ENCODE peak calls at places on chromosomes 13 and 19, in six cellular contexts. R, Y, A, P, Q and J are unnamed samples.

GRCh38 chr19:44807162-44807561 is 1.7 kb upstream of the BCAM start:
- DNase-seq in R (no peak), Y (no peak), A (no peak), P (no peak), Q (no peak), J (no peak)

GRCh38 chr13:46389985-46390384 is 2.9 kb upstream of the RUBCNL start:
- DNase-seq in R (no peak), Y (no peak), A (peak), P (peak), Q (peak), J (peak)

GRCh38 chr13:79475569-79475968 is 5.4 kb upstream of the NDFIP2 start:
- DNase-seq in R (no peak), Y (no peak), A (no peak), P (no peak), Q (no peak), J (no peak)

GRCh38 chr19:35211545-35212230 is 16.9 kb downstream of the FAM187B start:
- DNase-seq in R (no peak), Y (no peak), A (no peak), P (peak), Q (peak), J (no peak)

GRCh38 chr13:92044351-92044750 is 645.9 kb downstream of the GPC5 start:
- DNase-seq in R (no peak), Y (no peak), A (no peak), P (no peak), Q (no peak), J (no peak)

GRCh38 chr19:29587518-29587986 is 18.5 kb upstream of the POP4 start:
- DNase-seq in R (no peak), Y (no peak), A (no peak), P (no peak), Q (no peak), J (no peak)

GRCh38 chr13:99404005-99404755 is 97.0 kb upstream of the GPR183 start:
- DNase-seq in R (no peak), Y (no peak), A (no peak), P (no peak), Q (no peak), J (no peak)

GRCh38 chr13:20801704-20802103 is 27.9 kb upstream of the EEF1AKMT1 start:
- DNase-seq in R (no peak), Y (no peak), A (no peak), P (no peak), Q (no peak), J (no peak)

GRCh38 chr19:19748249-19748938 is 15.5 kb upstream of the ZNF14 start:
- DNase-seq in R (no peak), Y (no peak), A (no peak), P (no peak), Q (no peak), J (no peak)

GRCh38 chr13:51797664-51798488 is 6.1 kb downstream of the DHRS12 start:
- DNase-seq in R (no peak), Y (peak), A (peak), P (no peak), Q (peak), J (no peak)

GRCh38 chr13:47110833-47111240 is 214.0 kb upstream of the HTR2A start:
- DNase-seq in R (no peak), Y (no peak), A (no peak), P (no peak), Q (no peak), J (no peak)

GRCh38 chr13:45448965-45449559 is 15.7 kb upstream of the COG3 start:
- DNase-seq in R (no peak), Y (no peak), A (no peak), P (no peak), Q (no peak), J (no peak)

GRCh38 chr13:37648604-37649003 is 50.0 kb upstream of the POSTN start:
- DNase-seq in R (no peak), Y (no peak), A (peak), P (no peak), Q (no peak), J (no peak)

GRCh38 chr13:51136276-51136980 is 25.4 kb upstream of the C13orf42 start:
- DNase-seq in R (no peak), Y (no peak), A (no peak), P (no peak), Q (no peak), J (no peak)

GRCh38 chr19:47720669-47721068 is 7.4 kb downstream of the EHD2 start:
- DNase-seq in R (no peak), Y (no peak), A (no peak), P (no peak), Q (no peak), J (no peak)

GRCh38 chr19:290539-291521 is at the start of gene PLPP2:
- DNase-seq in R (no peak), Y (no peak), A (peak), P (peak), Q (no peak), J (no peak)

GRCh38 chr19:57817976-57818375 is 3.3 kb upstream of the ZNF552 start:
- DNase-seq in R (no peak), Y (no peak), A (no peak), P (no peak), Q (no peak), J (no peak)

GRCh38 chr19:33132425-33132824 is 511 bp downstream of the WDR88 start:
- DNase-seq in R (no peak), Y (no peak), A (no peak), P (no peak), Q (no peak), J (no peak)
- TF ChIP-seq CTCF in R (no peak), Y (no peak), A (peak), P (no peak), Q (no peak), J (peak)

DNA sequence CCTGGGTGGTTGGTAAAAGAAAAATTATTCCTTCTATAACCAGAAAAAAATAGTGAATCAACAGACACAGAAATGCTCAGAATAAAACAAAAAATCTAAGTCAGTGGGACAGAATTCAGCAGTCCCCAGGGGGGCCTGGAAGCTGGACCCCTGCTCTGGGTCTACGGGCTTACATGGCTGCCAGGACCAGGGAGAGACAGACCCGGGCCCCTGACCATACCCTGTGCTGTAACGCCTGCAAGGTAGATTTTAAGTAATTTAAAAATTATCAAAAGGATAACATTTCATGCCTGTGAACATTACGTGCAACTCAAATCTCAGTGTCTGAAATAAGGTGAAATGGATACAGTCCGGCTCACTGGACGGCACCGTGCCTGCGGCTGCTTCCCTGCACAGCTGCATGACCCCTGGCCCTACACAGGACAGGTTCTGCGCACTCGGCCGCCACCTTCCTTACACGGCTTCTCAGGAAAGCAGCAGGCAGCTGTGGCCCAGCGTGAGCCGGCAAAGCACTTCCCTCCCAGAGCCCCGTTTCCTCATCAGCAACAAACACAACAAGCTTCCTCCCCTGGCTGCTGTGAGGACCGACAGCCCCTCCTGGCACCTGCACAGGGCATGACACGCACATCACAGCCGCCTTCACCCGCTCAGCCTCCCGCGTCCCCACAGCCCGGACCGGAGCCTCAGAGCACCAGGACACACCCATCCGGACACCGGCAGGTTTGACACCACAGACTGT is 22.2 kb downstream of the RASA3 start:
- DNase-seq in R (no peak), Y (no peak), A (peak), P (peak), Q (peak), J (no peak)
- TF ChIP-seq CTCF in R (no peak), Y (no peak), A (peak), P (no peak), Q (no peak), J (no peak)

DNA sequence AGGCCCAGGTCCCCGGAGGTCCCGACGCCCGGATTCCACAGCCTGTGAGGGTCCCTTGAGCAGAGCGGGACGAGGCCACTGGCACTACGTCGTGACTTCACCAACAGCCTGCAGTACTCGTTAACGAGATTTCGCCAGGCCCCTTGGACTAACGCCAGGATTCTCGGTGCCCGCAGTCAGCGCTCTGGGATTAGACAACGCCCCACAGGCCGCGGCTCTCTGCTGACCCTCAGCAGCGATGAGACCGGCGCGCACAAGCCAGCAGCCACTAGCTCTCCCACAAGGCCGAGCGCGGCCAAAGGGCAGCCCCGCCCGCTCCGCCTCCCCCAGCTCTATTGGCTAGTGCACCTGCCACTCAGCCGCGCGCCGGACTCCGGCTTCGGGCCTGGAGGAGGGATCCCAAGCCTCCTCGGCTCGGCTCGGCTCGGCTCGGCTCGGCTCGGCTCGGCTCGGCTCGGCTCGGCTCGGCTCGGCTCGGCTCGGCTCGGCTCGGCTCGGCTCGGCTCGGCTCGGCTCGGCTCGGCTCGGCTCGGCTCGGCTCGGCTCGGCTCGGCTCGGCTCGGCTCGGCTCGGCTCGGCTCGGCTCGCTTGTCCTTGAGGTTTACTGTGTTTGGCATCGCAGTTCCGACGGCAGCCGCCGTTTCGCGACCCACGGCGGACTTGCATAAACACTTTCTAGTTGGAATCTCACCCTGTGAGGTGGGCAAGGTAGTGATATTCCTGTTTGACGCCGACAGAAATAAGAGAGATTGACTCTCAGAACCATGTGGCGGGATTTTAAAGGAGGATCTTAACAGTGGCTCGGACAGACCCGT is 231.7 kb upstream of the SERP2 start:
- DNase-seq in R (peak), Y (peak), A (peak), P (peak), Q (peak), J (peak)
- TF ChIP-seq CTCF in R (no peak), Y (no peak), A (no peak), P (no peak), Q (peak), J (no peak)

GRCh38 chr19:1457031-1457739 is 7.3 kb downstream of the APC2 start:
- DNase-seq in R (no peak), Y (no peak), A (no peak), P (peak), Q (no peak), J (no peak)
- TF ChIP-seq CTCF in R (no peak), Y (no peak), A (no peak), P (no peak), Q (no peak), J (no peak)

DNA sequence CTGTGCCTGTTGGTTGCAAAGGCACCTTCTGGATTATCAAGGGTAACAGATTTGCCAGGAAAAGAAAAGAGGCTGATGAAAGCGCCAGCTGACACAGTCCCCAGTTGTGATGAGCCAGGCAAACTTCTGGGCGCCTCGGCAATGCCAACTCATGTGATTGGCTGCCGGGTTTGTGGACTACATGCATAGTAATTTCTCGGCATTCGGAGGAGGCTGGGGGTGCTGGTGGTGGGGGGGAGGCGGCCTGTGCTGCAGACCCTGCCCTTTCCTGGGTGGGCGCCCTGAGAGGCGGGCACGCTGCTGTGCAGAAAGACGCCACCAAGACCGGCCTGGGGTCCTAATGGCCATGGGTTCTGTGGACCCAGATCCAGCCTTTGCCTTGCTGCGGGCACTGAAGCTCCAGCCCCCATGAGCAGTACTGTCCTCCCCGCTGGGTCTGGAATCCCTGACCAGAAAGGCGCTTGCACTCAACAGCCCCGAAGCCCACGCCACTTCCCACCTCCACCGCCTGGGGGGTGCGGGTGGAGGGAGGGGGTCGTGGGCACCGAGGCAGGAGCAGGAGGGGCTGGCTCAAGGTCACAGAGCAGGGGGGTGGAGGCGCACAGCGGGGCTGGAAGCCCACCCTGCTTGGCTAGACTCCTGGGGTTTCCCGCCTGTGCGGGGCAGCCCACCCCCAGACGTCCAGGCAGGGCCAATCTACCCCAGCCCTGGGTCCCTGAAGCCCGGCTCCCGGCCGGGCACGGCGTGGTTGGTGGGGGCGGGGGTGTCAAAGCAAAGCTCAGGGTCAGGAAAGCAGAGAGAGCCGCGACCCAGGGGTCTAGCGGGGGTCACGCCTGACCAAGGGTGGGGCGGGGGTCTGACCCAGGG is 1.0 kb downstream of the DIRAS1 start:
- DNase-seq in R (no peak), Y (no peak), A (no peak), P (no peak), Q (peak), J (no peak)
- TF ChIP-seq CTCF in R (no peak), Y (no peak), A (peak), P (no peak), Q (no peak), J (no peak)

GRCh38 chr13:89577301-89577700 is 1770.2 kb upstream of the MIR17HG start:
- DNase-seq in R (no peak), Y (no peak), A (no peak), P (no peak), Q (no peak), J (no peak)
- TF ChIP-seq CTCF in R (peak), Y (no peak), A (no peak), P (no peak), Q (no peak), J (peak)

GRCh38 chr13:78060966-78061365 is 142.3 kb upstream of the EDNRB start:
- DNase-seq in R (no peak), Y (no peak), A (no peak), P (no peak), Q (no peak), J (no peak)
- TF ChIP-seq CTCF in R (no peak), Y (no peak), A (no peak), P (no peak), Q (no peak), J (no peak)

GRCh38 chr13:39284801-39285388 is 246.6 kb downstream of the NHLRC3 start:
- DNase-seq in R (no peak), Y (no peak), A (no peak), P (no peak), Q (no peak), J (no peak)
- TF ChIP-seq CTCF in R (no peak), Y (no peak), A (peak), P (no peak), Q (no peak), J (peak)